ENCODE peak calls at places on chromosome 14, in five cellular contexts. One of them, this sample, is unnamed.

GRCh38 chr14:28102814-28103213 is 663.8 kb upstream of the FOXG1 start:
- DNase-seq in KBM-7: no peak
- DNase-seq in astrocyte of the cerebellum: no peak
- DNase-seq in NCI-H1105: no peak
- DNase-seq in nucleus accumbens: no peak
- DNase-seq in this sample: no peak

GRCh38 chr14:105540811-105541210 is 14.4 kb downstream of the TMEM121 start:
- DNase-seq in KBM-7: no peak
- DNase-seq in astrocyte of the cerebellum: no peak
- DNase-seq in NCI-H1105: no peak
- DNase-seq in nucleus accumbens: no peak
- DNase-seq in this sample: no peak

GRCh38 chr14:89507926-89508460 is 91.0 kb upstream of the FOXN3 start:
- DNase-seq in KBM-7: no peak
- DNase-seq in astrocyte of the cerebellum: no peak
- DNase-seq in NCI-H1105: no peak
- DNase-seq in nucleus accumbens: no peak
- DNase-seq in this sample: no peak

GRCh38 chr14:57161583-57161982 is 107.1 kb downstream of the EXOC5 start:
- DNase-seq in KBM-7: no peak
- DNase-seq in astrocyte of the cerebellum: no peak
- DNase-seq in NCI-H1105: no peak
- DNase-seq in nucleus accumbens: no peak
- DNase-seq in this sample: no peak

GRCh38 chr14:72892879-72893635 is 844 bp downstream of the DPF3 start:
- DNase-seq in KBM-7: peak; percentile 36
- DNase-seq in astrocyte of the cerebellum: no peak
- DNase-seq in NCI-H1105: no peak
- DNase-seq in nucleus accumbens: peak; percentile 3
- DNase-seq in this sample: no peak

GRCh38 chr14:68950111-68950510 is 29.0 kb downstream of the ACTN1 start:
- DNase-seq in KBM-7: no peak
- DNase-seq in astrocyte of the cerebellum: no peak
- DNase-seq in NCI-H1105: no peak
- DNase-seq in nucleus accumbens: no peak
- DNase-seq in this sample: no peak

GRCh38 chr14:90756755-90757345 is 59.4 kb downstream of the TTC7B start:
- DNase-seq in KBM-7: no peak
- DNase-seq in astrocyte of the cerebellum: no peak
- DNase-seq in NCI-H1105: no peak
- DNase-seq in nucleus accumbens: no peak
- DNase-seq in this sample: no peak

GRCh38 chr14:104218361-104219180 is 80.2 kb downstream of the KIF26A start:
- DNase-seq in KBM-7: no peak
- DNase-seq in astrocyte of the cerebellum: no peak
- DNase-seq in NCI-H1105: no peak
- DNase-seq in nucleus accumbens: no peak
- DNase-seq in this sample: no peak

GRCh38 chr14:56008160-56008559 is 110.1 kb upstream of the PELI2 start:
- DNase-seq in KBM-7: no peak
- DNase-seq in astrocyte of the cerebellum: no peak
- DNase-seq in NCI-H1105: no peak
- DNase-seq in nucleus accumbens: no peak
- DNase-seq in this sample: no peak

GRCh38 chr14:67370830-67371229 is 10.7 kb downstream of the EIF2S1 start:
- DNase-seq in KBM-7: no peak
- DNase-seq in astrocyte of the cerebellum: no peak
- DNase-seq in NCI-H1105: no peak
- DNase-seq in nucleus accumbens: no peak
- DNase-seq in this sample: no peak

GRCh38 chr14:61064210-61064609 is 83.2 kb downstream of the SLC38A6 start:
- DNase-seq in KBM-7: no peak
- DNase-seq in astrocyte of the cerebellum: no peak
- DNase-seq in NCI-H1105: peak; percentile 15
- DNase-seq in nucleus accumbens: no peak
- DNase-seq in this sample: no peak

GRCh38 chr14:51977075-51977474 is 12.3 kb upstream of the RTRAF start:
- DNase-seq in KBM-7: no peak
- DNase-seq in astrocyte of the cerebellum: no peak
- DNase-seq in NCI-H1105: no peak
- DNase-seq in nucleus accumbens: no peak
- DNase-seq in this sample: no peak

GRCh38 chr14:100303925-100304324 is 2.3 kb downstream of the SLC25A29 start:
- DNase-seq in KBM-7: no peak
- DNase-seq in astrocyte of the cerebellum: no peak
- DNase-seq in NCI-H1105: no peak
- DNase-seq in nucleus accumbens: no peak
- DNase-seq in this sample: no peak

GRCh38 chr14:71121711-71122110 is 214.5 kb downstream of the PCNX1 start:
- DNase-seq in KBM-7: no peak
- DNase-seq in astrocyte of the cerebellum: no peak
- DNase-seq in NCI-H1105: no peak
- DNase-seq in nucleus accumbens: no peak
- DNase-seq in this sample: no peak

GRCh38 chr14:46250113-46250703 is 401.4 kb downstream of the RPL10L start:
- DNase-seq in KBM-7: peak; percentile 29
- DNase-seq in astrocyte of the cerebellum: peak; percentile 1
- DNase-seq in NCI-H1105: no peak
- DNase-seq in nucleus accumbens: no peak
- DNase-seq in this sample: peak; percentile 10

GRCh38 chr14:85316701-85317100 is 213.2 kb upstream of the FLRT2 start:
- DNase-seq in KBM-7: no peak
- DNase-seq in astrocyte of the cerebellum: no peak
- DNase-seq in NCI-H1105: no peak
- DNase-seq in nucleus accumbens: no peak
- DNase-seq in this sample: no peak

This sample was measured in NCI-H1436.